ENCODE peak calls at places on chromosomes 5 and 9, in five cellular contexts. O is GM12878, W is HCT116, J is SK-N-SH, U is H1. Q is an unnamed sample.

GRCh38 chr5:64301566-64301965 is 135.9 kb downstream of the RNF180 start:
- DNase-seq in U (no peak), J (no peak), W (no peak), O (no peak), Q (no peak)

GRCh38 chr9:137634016-137634415 is 15.2 kb downstream of the EHMT1 start:
- DNase-seq in U (no peak), O (no peak), J (no peak), W (no peak), Q (no peak)

GRCh38 chr5:22709743-22710142 is 143.4 kb downstream of the CDH12 start:
- DNase-seq in J (no peak), W (no peak), O (no peak), U (no peak), Q (no peak)

GRCh38 chr5:2740051-2740848 is 11.2 kb downstream of the IRX2 start:
- DNase-seq in J (no peak), O (no peak), W (no peak), U (no peak), Q (no peak)

GRCh38 chr9:131095666-131096489 is 453 bp upstream of the AIF1L start:
- DNase-seq in U (peak), W (peak), J (peak), O (no peak), Q (peak)

GRCh38 chr5:170747851-170748250 is 35.7 kb upstream of the GABRP start:
- DNase-seq in J (peak), W (peak), U (no peak), O (no peak), Q (peak)

GRCh38 chr9:13282998-13283397 is 3.5 kb upstream of the MPDZ start:
- DNase-seq in J (no peak), O (no peak), U (no peak), W (no peak), Q (no peak)

GRCh38 chr9:589723-590122 is 251.8 kb upstream of the DMRT1 start:
- DNase-seq in J (no peak), U (no peak), O (no peak), W (no peak), Q (no peak)

GRCh38 chr5:109455598-109456096 is 45.9 kb upstream of the PJA2 start:
- DNase-seq in U (no peak), J (peak), O (peak), W (peak), Q (peak)

GRCh38 chr9:92538541-92538940 is 2.8 kb upstream of the ECM2 start:
- DNase-seq in O (no peak), W (no peak), J (no peak), U (no peak), Q (no peak)

GRCh38 chr5:7805379-7805778 is 45.6 kb downstream of the CFAP90 start:
- DNase-seq in J (no peak), O (no peak), W (peak), U (no peak), Q (no peak)

GRCh38 chr9:131887680-131888079 is 147.8 kb upstream of the RAPGEF1 start:
- DNase-seq in O (no peak), J (no peak), U (no peak), W (no peak), Q (no peak)

GRCh38 chr9:77021928-77022782 is 2.7 kb downstream of the FOXB2 start:
- DNase-seq in J (peak), O (no peak), U (no peak), W (no peak), Q (no peak)

GRCh38 chr9:93681316-93682154 is 105.2 kb downstream of the PHF2 start:
- DNase-seq in W (no peak), O (no peak), J (peak), U (no peak), Q (no peak)

GRCh38 chr5:56191646-56192045 is 41.5 kb downstream of the ANKRD55 start:
- DNase-seq in O (no peak), W (no peak), U (no peak), J (no peak), Q (no peak)

GRCh38 chr9:74497750-74498615 is 848 bp downstream of the RORB start:
- DNase-seq in W (no peak), O (no peak), J (peak), U (no peak), Q (peak)
- TF ChIP-seq JUND in W (no peak), O (no peak), J (no peak), U (no peak), Q (no peak)

GRCh38 chr9:19231126-19232035 is 888 bp downstream of the DENND4C start:
- DNase-seq in O (no peak), W (no peak), U (no peak), J (peak), Q (no peak)
- TF ChIP-seq JUND in O (no peak), W (no peak), U (no peak), J (no peak), Q (no peak)

GRCh38 chr9:35691757-35692301 is 2.1 kb upstream of the TPM2 start:
- DNase-seq in J (no peak), O (no peak), W (no peak), U (no peak), Q (no peak)

GRCh38 chr9:35689601-35690446 is at the start of gene TPM2:
- DNase-seq in J (peak), U (peak), W (peak), O (no peak), Q (no peak)

GRCh38 chr9:35689351-35689600 is 449 bp downstream of the TPM2 start:
- DNase-seq in U (no peak), J (no peak), O (no peak), W (no peak), Q (no peak)

GRCh38 chr9:35691325-35691631 is 1.6 kb upstream of the TPM2 start:
- DNase-seq in W (no peak), U (no peak), J (no peak), O (no peak), Q (no peak)

GRCh38 chr9:35690447-35691324 is 961 bp upstream of the TPM2 start:
- DNase-seq in W (no peak), J (peak), U (no peak), O (no peak), Q (peak)
- TF ChIP-seq JUND in W (no peak), J (no peak), U (no peak), O (no peak), Q (no peak)

GRCh38 chr5:73441377-73441776 is 7.2 kb downstream of the FOXD1 start:
- DNase-seq in W (no peak), J (no peak), O (no peak), U (no peak), Q (no peak)
- TF ChIP-seq JUND in W (no peak), J (no peak), O (no peak), U (no peak), Q (no peak)

GRCh38 chr9:32454280-32454679 is 69.8 kb downstream of the ACO1 start:
- DNase-seq in J (no peak), W (no peak), O (no peak), U (no peak), Q (no peak)

GRCh38 chr9:32455738-32456137 is 70.3 kb downstream of the RIGI start:
- DNase-seq in U (no peak), O (no peak), W (no peak), J (no peak), Q (no peak)

GRCh38 chr9:32456564-32456963 is 69.4 kb downstream of the RIGI start:
- DNase-seq in W (no peak), O (no peak), U (no peak), J (no peak), Q (no peak)
- TF ChIP-seq JUND in W (no peak), O (no peak), U (no peak), J (no peak), Q (no peak)

DNA sequence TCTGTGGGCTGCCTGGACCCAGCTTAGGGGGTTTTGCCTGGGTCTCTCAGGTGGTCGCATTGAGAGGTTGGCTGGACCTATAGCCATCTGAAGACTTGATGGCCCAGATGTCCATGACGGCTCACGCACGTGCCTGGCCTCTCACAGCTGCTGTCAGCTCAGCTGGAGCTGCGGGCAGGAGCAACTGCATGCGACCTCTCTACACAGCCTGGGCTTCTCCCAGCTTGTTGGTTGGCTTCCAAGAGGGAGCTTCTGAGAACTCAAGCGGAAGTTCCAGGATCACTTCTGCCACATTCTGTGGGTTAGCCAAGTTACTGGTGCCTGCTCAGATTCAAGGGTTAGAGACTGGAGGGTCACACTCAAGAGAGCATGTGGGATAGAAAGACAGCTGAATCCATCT is 99.2 kb downstream of the DAPK1 start:
- DNase-seq in J (no peak), O (no peak), W (no peak), U (no peak), Q (no peak)
- TF ChIP-seq JUND in J (no peak), O (no peak), W (no peak), U (no peak), Q (no peak)

GRCh38 chr5:163504091-163504931 is 1.1 kb upstream of the MAT2B start:
- DNase-seq in O (no peak), U (no peak), W (no peak), J (peak), Q (no peak)
- TF ChIP-seq JUND in O (no peak), U (no peak), W (no peak), J (no peak), Q (no peak)

DNA sequence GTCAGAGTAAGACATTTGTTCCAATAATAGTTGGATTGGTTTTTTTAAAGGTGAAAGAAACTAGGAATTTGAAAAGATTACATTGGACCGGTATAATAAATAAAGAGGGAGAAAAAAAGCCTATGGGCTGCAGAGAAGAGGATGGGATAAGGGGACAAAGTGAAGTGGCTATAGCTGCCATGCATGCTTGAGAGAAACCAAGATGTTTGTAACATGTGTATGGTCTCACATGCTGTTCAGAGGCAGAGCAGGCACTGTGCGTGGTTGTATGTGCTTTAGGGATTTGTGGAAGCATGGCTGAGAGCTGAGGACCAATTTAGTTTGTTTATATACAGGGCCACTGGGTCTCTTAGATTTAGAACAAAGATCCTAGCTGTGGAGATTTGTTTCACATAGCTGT is 32.7 kb downstream of the LNPEP start:
- DNase-seq in J (no peak), U (no peak), W (no peak), O (no peak), Q (no peak)
- TF ChIP-seq JUND in J (no peak), U (no peak), W (no peak), O (no peak), Q (no peak)